ENCODE peak calls at places on chromosomes 5 and 9, in ten cellular contexts. N is PC-3, X is GM23248, L is IMR-90, J is H9, Z is SK-N-SH, Y is DND-41, P is fibroblast of lung, F is HepG2, H is OCI-LY7. R is an unnamed sample.

GRCh38 chr5:65734921-65735320 is 12.9 kb downstream of the NLN start:
- DNase-seq in N (no peak), X (no peak), L (no peak), J (no peak), Z (no peak), Y (no peak), P (no peak), F (no peak), H (no peak), R (no peak)

GRCh38 chr5:95850391-95850894 is 27.9 kb upstream of the GLRX start:
- DNase-seq in N (no peak), X (peak), L (no peak), J (no peak), Z (no peak), Y (no peak), P (no peak), F (peak), H (no peak), R (no peak)

GRCh38 chr5:153562189-153562588 is 71.7 kb downstream of the GRIA1 start:
- DNase-seq in N (peak), X (peak), L (peak), J (no peak), Z (no peak), Y (no peak), P (peak), F (no peak), H (no peak), R (no peak)

GRCh38 chr5:172497591-172498255 is 43.4 kb upstream of the SH3PXD2B start:
- DNase-seq in N (no peak), X (no peak), L (no peak), J (peak), Z (no peak), Y (no peak), P (no peak), F (no peak), H (no peak), R (no peak)

GRCh38 chr5:72288923-72289322 is 31.1 kb downstream of the MRPS27 start:
- DNase-seq in N (no peak), X (no peak), L (no peak), J (no peak), Z (no peak), Y (no peak), P (no peak), F (no peak), H (no peak), R (no peak)

GRCh38 chr9:33225319-33226152 is 14.4 kb upstream of the SPINK4 start:
- DNase-seq in N (peak), X (peak), L (peak), J (no peak), Z (peak), Y (peak), P (peak), F (peak), H (peak), R (peak)

GRCh38 chr9:32899181-32899580 is 102.2 kb downstream of the APTX start:
- DNase-seq in N (peak), X (peak), L (no peak), J (no peak), Z (no peak), Y (no peak), P (peak), F (no peak), H (no peak), R (no peak)

GRCh38 chr9:125758986-125759811 is 12.0 kb downstream of the PBX3 start:
- DNase-seq in N (peak), X (peak), L (no peak), J (no peak), Z (peak), Y (no peak), P (peak), F (peak), H (peak), R (peak)

GRCh38 chr9:9729082-9729481 is 883.7 kb downstream of the PTPRD start:
- DNase-seq in N (no peak), X (no peak), L (no peak), J (no peak), Z (no peak), Y (no peak), P (no peak), F (no peak), H (no peak), R (no peak)

GRCh38 chr9:116395409-116396037 is 241.9 kb downstream of the PAPPA start:
- DNase-seq in N (no peak), X (no peak), L (no peak), J (no peak), Z (no peak), Y (no peak), P (no peak), F (no peak), H (peak), R (no peak)

GRCh38 chr5:179313849-179314521 is 31.3 kb downstream of the ADAMTS2 start:
- DNase-seq in N (no peak), X (peak), L (peak), J (no peak), Z (peak), Y (no peak), P (peak), F (no peak), H (no peak), R (no peak)

GRCh38 chr5:53419247-53419646 is 61.2 kb upstream of the FST start:
- DNase-seq in N (peak), X (peak), L (peak), J (no peak), Z (no peak), Y (no peak), P (peak), F (no peak), H (no peak), R (no peak)

GRCh38 chr5:133245191-133246052 is 193.6 kb downstream of the HSPA4 start:
- DNase-seq in N (peak), X (peak), L (peak), J (no peak), Z (no peak), Y (peak), P (peak), F (peak), H (no peak), R (no peak)

GRCh38 chr5:63262191-63262981 is 683.8 kb downstream of the LRRC70 start:
- DNase-seq in N (peak), X (peak), L (peak), J (no peak), Z (no peak), Y (no peak), P (peak), F (no peak), H (no peak), R (no peak)

GRCh38 chr5:176491901-176492300 is 43.7 kb downstream of the FAF2 start:
- DNase-seq in N (no peak), X (no peak), L (no peak), J (no peak), Z (no peak), Y (no peak), P (no peak), F (no peak), H (no peak), R (no peak)
- H3K4me2 ChIP-seq in N (peak), X (no peak), L (no peak), J (no peak), Z (no peak), Y (no peak), P (no peak), F (no peak), H (no peak), R (no peak)

DNA sequence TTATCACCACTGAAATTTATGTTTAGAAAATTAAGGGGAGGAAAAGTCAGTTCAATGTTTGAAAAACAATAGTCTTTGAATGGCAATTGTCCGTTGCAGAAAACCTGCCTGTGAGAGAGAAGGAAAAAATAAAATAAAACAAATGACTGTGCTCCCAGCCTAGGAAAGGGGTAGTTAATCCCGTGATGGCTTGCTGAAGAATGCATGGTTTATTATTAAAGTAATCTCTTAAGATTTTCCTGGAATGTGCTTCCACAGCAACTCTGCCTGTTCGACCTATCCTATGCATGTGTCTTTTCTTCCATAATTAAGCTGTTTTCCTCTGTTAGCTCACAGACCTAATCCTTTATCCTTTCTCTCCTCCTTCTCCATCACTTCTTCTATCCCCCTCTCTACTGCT is 2.4 kb upstream of the DAB2 start:
- DNase-seq in N (no peak), X (peak), L (peak), J (no peak), Z (no peak), Y (no peak), P (peak), F (no peak), H (no peak), R (peak)
- H2AFZ ChIP-seq in N (peak), X (peak), L (no peak), J (no peak), Z (peak), Y (no peak), P (peak), F (no peak), H (no peak), R (no peak)

DNA sequence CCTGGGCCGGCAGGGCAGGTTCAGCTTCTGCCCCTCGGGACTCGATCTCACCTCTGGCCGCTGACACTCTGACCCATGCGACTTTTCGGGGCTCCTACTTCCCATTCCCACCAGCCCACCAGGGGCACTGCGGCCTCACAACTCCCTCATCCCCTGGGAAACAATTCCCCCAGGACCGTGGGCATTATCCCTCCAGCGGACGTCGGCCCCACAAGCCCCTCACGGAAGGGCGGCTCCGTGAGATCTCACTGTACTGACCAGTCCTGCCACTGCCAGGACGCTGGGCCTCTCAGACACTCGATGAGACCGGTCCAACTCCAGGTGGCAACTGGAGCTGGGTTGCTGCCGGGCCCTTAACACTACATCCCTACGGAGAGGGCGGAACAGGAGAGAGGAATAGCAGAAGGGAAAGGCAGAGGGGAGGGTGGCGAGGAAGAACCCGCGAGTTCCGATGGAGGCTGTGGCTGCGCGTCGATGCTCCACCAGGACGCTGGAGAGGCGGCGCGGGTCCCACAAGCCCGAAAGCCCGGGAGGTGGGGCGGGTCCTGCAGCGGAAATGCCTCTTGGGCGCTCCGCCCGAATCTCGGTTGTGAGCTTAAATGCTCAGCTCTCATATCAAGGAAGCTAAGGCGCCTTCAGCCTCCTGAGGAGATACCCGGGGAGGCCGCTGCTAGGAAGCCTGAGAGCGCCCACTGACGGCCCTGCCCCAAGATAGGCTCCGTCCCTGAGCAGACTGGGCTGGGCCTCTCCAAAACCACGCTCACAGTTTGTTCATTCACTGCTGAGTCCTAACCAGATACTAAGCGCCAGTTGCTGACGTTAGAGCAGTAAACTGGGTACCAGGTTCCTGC is 36.3 kb downstream of the VCP start:
- DNase-seq in N (no peak), X (peak), L (peak), J (peak), Z (no peak), Y (no peak), P (peak), F (no peak), H (no peak), R (no peak)
- H3K4me2 ChIP-seq in N (no peak), X (peak), L (peak), J (no peak), Z (no peak), Y (no peak), P (peak), F (no peak), H (no peak), R (no peak)

DNA sequence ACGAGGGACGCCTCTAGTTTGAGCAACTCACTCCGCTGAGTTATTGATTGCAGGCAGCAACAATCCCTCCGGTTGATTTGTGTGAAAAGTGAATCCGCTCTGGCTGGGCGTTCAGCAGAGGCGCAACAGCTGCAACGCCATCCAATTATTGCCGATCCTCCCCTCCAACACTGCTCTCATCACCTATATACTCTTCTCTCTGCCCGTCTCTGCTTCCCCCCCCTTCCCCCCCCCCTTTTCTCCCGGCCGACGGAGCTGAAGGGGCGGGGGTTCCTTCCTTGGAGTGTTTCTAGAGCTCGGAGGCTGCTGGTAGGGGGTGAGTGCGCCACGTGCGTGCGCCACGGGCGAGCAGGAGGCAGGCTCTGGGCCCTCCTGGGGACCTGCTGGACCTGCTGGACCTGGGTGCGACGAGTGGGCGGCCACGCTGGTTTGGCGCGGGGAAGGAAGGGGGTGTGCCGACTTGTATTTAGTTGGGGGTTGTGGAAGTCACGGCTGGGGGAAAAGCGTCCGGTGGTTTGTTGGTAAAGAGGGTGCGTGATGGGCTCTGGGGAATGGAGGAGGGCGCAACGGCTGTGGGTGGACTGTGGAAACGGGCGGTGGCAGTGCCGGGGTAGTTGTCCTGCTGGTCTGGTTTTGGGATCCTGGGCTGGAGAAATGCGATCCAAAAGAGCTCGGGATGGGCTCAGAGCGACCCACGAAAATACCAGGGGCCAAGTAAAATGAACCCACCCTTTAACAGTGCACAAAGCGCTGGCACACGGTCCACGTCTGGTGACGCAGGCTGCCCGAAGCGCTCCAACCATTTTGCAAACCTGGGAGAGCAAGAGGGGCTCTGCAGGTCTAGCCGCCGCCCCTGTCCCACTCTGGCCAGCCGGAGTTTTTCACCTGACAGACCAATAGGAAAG is 6.4 kb upstream of the MEF2C start:
- DNase-seq in N (peak), X (peak), L (peak), J (peak), Z (peak), Y (no peak), P (peak), F (no peak), H (no peak), R (peak)
- H2AFZ ChIP-seq in N (peak), X (peak), L (peak), J (no peak), Z (peak), Y (no peak), P (peak), F (no peak), H (peak), R (peak)

GRCh38 chr5:143050183-143050582 is 280.0 kb downstream of the ARHGAP26 start:
- DNase-seq in N (no peak), X (no peak), L (no peak), J (no peak), Z (no peak), Y (no peak), P (no peak), F (no peak), H (no peak), R (no peak)

GRCh38 chr5:143052967-143053682 is 282.9 kb downstream of the ARHGAP26 start:
- DNase-seq in N (no peak), X (no peak), L (no peak), J (no peak), Z (no peak), Y (no peak), P (no peak), F (no peak), H (no peak), R (no peak)

GRCh38 chr5:143053780-143054179 is 283.6 kb downstream of the ARHGAP26 start:
- DNase-seq in N (no peak), X (no peak), L (no peak), J (no peak), Z (no peak), Y (no peak), P (no peak), F (no peak), H (no peak), R (no peak)

GRCh38 chr5:143054480-143054941 is 284.3 kb downstream of the ARHGAP26 start:
- DNase-seq in N (no peak), X (peak), L (peak), J (no peak), Z (no peak), Y (no peak), P (peak), F (no peak), H (no peak), R (no peak)

DNA sequence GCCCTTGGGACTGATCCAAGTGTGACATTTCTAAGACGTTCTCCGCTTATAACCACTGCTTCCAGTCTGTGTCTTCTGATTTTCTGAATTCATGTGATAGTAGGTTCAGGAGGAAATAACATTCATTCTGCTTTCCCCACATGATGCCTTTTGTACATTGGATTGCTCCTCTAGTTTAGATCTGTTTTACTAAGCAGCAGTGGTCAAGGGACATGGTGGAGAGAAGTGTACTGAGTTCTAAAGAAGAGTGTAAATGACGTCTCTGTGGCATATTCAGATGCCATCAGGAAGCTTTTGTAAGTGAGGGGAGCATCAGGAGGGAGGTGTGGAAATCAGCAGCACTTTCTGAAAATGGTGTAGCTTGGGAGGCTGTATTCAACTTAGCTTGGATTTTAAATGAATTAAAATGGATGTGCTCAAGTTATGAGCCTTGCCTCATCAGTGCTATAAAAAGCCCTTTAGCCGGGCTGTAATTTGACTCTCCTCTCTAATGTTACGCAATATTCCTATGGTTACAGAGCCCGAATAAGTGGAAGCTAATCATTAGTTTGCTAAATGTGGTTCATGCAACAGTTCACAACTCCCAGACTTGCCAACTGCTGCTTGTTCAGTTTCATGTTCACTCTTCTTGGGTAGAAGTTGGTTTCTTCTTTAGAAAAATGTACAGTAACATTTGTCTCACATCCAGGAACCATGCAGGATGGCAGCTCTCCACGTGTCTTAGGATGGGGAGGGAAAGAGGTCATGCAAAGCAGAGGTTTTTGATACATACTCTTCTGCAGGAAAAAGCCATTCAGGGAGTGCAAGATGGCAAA is 281.3 kb downstream of the ARHGAP26 start:
- DNase-seq in N (peak), X (peak), L (peak), J (no peak), Z (no peak), Y (no peak), P (peak), F (peak), H (no peak), R (no peak)
- H3K4me2 ChIP-seq in N (peak), X (peak), L (peak), J (no peak), Z (peak), Y (no peak), P (peak), F (peak), H (no peak), R (no peak)

DNA sequence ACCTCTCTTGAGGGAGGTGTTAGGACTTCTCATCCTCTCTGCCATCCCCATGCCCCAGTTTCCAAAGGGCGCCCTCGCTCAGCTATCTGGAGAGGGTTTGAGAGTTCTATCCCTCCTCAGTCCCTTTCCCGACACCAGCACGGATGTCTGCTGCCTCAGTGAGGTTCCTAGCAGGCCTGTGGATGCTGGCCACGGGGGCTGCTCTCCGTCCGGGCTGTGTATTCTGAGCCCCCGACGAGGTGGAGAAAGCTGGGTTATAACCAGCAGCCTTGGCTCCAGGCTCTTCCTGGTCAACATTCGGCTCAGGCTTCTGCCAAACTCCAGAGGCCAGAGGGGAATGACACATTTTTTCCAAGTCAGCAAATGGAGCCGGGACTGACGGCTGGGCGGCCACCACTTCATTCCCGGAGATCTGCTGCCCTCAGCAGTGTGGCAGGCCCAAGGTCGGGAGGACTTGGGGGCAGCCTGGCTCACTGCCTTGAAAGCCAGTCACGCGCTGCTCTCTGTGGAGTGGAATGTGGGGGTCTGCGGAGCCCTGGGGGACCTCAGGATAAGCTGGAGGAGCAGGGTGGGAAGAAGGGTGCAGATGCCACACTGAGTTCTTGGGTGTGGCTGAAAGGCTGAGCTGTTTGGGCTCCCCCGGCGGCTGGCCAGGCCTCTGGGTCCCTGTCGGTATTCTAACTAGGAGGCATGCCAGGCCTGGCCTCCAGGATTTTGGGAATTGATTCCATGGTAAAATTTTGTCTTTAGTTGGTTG is 27.4 kb downstream of the PTPA start:
- DNase-seq in N (peak), X (peak), L (peak), J (no peak), Z (no peak), Y (no peak), P (peak), F (no peak), H (peak), R (no peak)
- H2AFZ ChIP-seq in N (no peak), X (peak), L (peak), J (no peak), Z (no peak), Y (no peak), P (no peak), F (no peak), H (no peak), R (no peak)

GRCh38 chr9:93343663-93344062 is 107.8 kb upstream of the FAM120A start:
- DNase-seq in N (no peak), X (no peak), L (no peak), J (no peak), Z (no peak), Y (no peak), P (no peak), F (no peak), H (no peak), R (no peak)

GRCh38 chr9:93345630-93346239 is 105.8 kb upstream of the FAM120A start:
- DNase-seq in N (no peak), X (no peak), L (no peak), J (no peak), Z (peak), Y (no peak), P (no peak), F (no peak), H (no peak), R (peak)

GRCh38 chr9:93346240-93347112 is 105.0 kb upstream of the FAM120A start:
- DNase-seq in N (no peak), X (peak), L (no peak), J (no peak), Z (peak), Y (no peak), P (peak), F (no peak), H (no peak), R (peak)
- H3K4me2 ChIP-seq in N (no peak), X (peak), L (peak), J (peak), Z (no peak), Y (no peak), P (peak), F (no peak), H (no peak), R (peak)

GRCh38 chr9:111065414-111065813 is 27.1 kb upstream of the LPAR1 start:
- DNase-seq in N (no peak), X (no peak), L (no peak), J (no peak), Z (no peak), Y (no peak), P (no peak), F (no peak), H (no peak), R (no peak)
- H2AFZ ChIP-seq in N (no peak), X (no peak), L (no peak), J (no peak), Z (no peak), Y (no peak), P (no peak), F (no peak), H (no peak), R (no peak)